ENCODE peak calls at places on chromosome 14, in five cellular contexts. F is A549; U is psoas muscle; I is substantia nigra; G is CD8-positive, alpha-beta T cell. Y is an unnamed sample.

GRCh38 chr14:50116221-50116956 is at the start of gene VCPKMT:
- DNase-seq in F (peak; percentile 91), U (peak; percentile 96), I (peak; percentile 95), G (peak; percentile 91), Y (peak; percentile 92)

GRCh38 chr14:79947440-79947839 is 263.9 kb downstream of the DIO2 start:
- DNase-seq in F (no peak), U (no peak), I (no peak), G (no peak), Y (no peak)

GRCh38 chr14:102580552-102581110 is 11.8 kb upstream of the RCOR1 start:
- DNase-seq in F (no peak), U (no peak), I (no peak), G (no peak), Y (no peak)

GRCh38 chr14:71247106-71247505 is 339.8 kb downstream of the PCNX1 start:
- DNase-seq in F (no peak), U (no peak), I (no peak), G (no peak), Y (no peak)

GRCh38 chr14:71266994-71267636 is 359.9 kb downstream of the PCNX1 start:
- DNase-seq in F (no peak), U (no peak), I (no peak), G (no peak), Y (no peak)

GRCh38 chr14:64364907-64365306 is 23.2 kb upstream of the MTHFD1 start:
- DNase-seq in F (no peak), U (no peak), I (no peak), G (no peak), Y (no peak)

GRCh38 chr14:21668377-21668776 is 5.2 kb downstream of the OR4E1 start:
- DNase-seq in F (peak; percentile 4), U (no peak), I (no peak), G (no peak), Y (no peak)

GRCh38 chr14:105503296-105503640 is 12.2 kb downstream of the TEDC1 start:
- DNase-seq in F (no peak), U (peak; percentile 28), I (no peak), G (no peak), Y (no peak)

GRCh38 chr14:32623300-32624093 is 294.4 kb downstream of the AKAP6 start:
- DNase-seq in F (no peak), U (no peak), I (no peak), G (no peak), Y (no peak)

GRCh38 chr14:99807413-99808132 is 14.4 kb downstream of the EML1 start:
- DNase-seq in F (peak; percentile 9), U (no peak), I (no peak), G (no peak), Y (no peak)

GRCh38 chr14:95835331-95835730 is 41.3 kb upstream of the TUNAR start:
- DNase-seq in F (no peak), U (no peak), I (no peak), G (no peak), Y (no peak)

GRCh38 chr14:81162941-81163340 is 57.8 kb downstream of the GTF2A1 start:
- DNase-seq in F (peak; percentile 40), U (no peak), I (no peak), G (no peak), Y (no peak)

DNA sequence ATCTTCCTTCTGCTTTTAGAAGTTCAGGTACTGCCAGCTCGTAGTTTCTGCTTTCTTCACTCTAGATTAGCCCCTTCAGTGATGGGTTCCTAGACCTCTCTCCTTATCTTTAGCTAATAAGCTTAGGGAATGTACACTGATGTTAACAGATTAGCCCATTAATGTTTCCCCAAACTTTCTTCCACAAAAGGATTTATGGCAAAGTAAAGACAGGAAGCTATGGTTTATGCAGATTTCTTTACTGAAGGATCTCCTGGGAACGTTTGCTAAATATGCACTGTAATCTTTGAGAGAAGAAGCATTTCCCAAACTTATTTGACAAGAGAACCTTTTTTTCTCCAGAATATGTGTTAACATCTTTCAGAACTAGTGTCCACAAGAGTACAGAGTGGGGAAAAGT is 4.2 kb downstream of the SOCS4 start:
- DNase-seq in F (no peak), U (no peak), I (no peak), G (no peak), Y (no peak)
- H3K27ac ChIP-seq in F (no peak overlapping the region), U (no peak overlapping the region), I (no peak overlapping the region), G (no peak overlapping the region), Y (no peak overlapping the region)

GRCh38 chr14:54672688-54673087 is 105.8 kb downstream of the SAMD4A start:
- DNase-seq in F (no peak), U (no peak), I (no peak), G (no peak), Y (no peak)
- H3K27ac ChIP-seq in F (no peak overlapping the region), U (peak overlapping the region; percentile 84), I (no peak overlapping the region), G (no peak overlapping the region), Y (no peak overlapping the region)

GRCh38 chr14:23181946-23182345 is 1.5 kb downstream of the SLC7A8 start:
- DNase-seq in F (no peak), U (no peak), I (no peak), G (no peak), Y (no peak)

GRCh38 chr14:23182372-23183014 is 967 bp downstream of the SLC7A8 start:
- DNase-seq in F (no peak), U (peak; percentile 66), I (peak; percentile 82), G (no peak), Y (peak; percentile 51)

GRCh38 chr14:23183076-23183475 is 384 bp downstream of the SLC7A8 start:
- DNase-seq in F (no peak), U (no peak), I (no peak), G (no peak), Y (no peak)

GRCh38 chr14:23185046-23185445 is 1.6 kb upstream of the SLC7A8 start:
- DNase-seq in F (no peak), U (no peak), I (no peak), G (no peak), Y (no peak)

DNA sequence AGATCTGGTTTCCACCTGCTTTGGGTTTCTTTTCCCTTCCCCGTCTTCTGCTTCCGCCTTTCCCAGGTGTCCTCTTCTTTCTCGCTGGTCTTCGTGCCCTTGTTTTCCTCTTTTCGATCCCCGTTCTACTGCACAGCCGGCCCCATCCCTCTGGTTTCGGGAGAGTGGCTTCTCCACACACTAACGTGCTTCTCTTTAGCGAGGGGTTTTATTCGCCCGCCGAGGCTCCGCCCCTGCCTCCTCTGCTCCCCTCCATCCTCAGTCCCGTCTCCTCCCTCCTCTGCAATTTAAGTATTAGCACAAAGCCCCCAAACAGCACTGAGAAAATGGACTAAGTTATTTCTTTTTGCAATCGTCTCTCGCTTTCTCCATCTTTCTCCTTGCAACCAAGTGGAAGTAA is at the start of gene SLC7A8:
- DNase-seq in F (no peak), U (peak; percentile 71), I (peak; percentile 78), G (no peak), Y (peak; percentile 76)
- H3K27ac ChIP-seq in F (no peak within 1 kb of the TSS), U (peak within 1 kb of the TSS; percentile 57), I (no peak within 1 kb of the TSS), G (peak within 1 kb of the TSS; percentile 19), Y (peak within 1 kb of the TSS; percentile 62)

GRCh38 chr14:72478397-72479025 is 415.4 kb downstream of the DPF3 start:
- DNase-seq in F (no peak), U (no peak), I (no peak), G (no peak), Y (no peak)
- H3K27ac ChIP-seq in F (no peak overlapping the region), U (no peak overlapping the region), I (no peak overlapping the region), G (no peak overlapping the region), Y (no peak overlapping the region)

GRCh38 chr14:92609955-92610354 is 96.4 kb downstream of the RIN3 start:
- DNase-seq in F (no peak), U (no peak), I (no peak), G (no peak), Y (no peak)
- H3K27ac ChIP-seq in F (no peak overlapping the region), U (no peak overlapping the region), I (no peak overlapping the region), G (no peak overlapping the region), Y (no peak overlapping the region)